ENCODE peak calls at places on chromosomes 13 and 19, in ten cellular contexts. One of them, this sample, is unnamed.

GRCh38 chr19:30431591-30431990 is 59.4 kb downstream of the ZNF536 start:
- DNase-seq in kidney epithelial cell: no peak
- DNase-seq in fibroblast of pulmonary artery: no peak
- DNase-seq in thoracic aorta: no peak
- DNase-seq in MM.1S: no peak
- DNase-seq in fibroblast of mammary gland: no peak
- DNase-seq in A549: no peak
- DNase-seq in breast epithelium: no peak
- DNase-seq in astrocyte of the spinal cord: no peak
- DNase-seq in activated B cell treated with CpG ODN at 0.5 μM for 24 hours: no peak
- DNase-seq in this sample: no peak

GRCh38 chr13:99197257-99197651 is 3.4 kb upstream of the UBAC2 start:
- DNase-seq in MM.1S: no peak
- DNase-seq in breast epithelium: no peak
- DNase-seq in activated B cell treated with CpG ODN at 0.5 μM for 24 hours: no peak
- DNase-seq in kidney epithelial cell: no peak
- DNase-seq in fibroblast of mammary gland: no peak
- DNase-seq in astrocyte of the spinal cord: no peak
- DNase-seq in fibroblast of pulmonary artery: no peak
- DNase-seq in thoracic aorta: no peak
- DNase-seq in A549: no peak
- DNase-seq in this sample: no peak

GRCh38 chr13:34357435-34358232 is 539.7 kb downstream of the RFC3 start:
- DNase-seq in kidney epithelial cell: no peak
- DNase-seq in activated B cell treated with CpG ODN at 0.5 μM for 24 hours: no peak
- DNase-seq in fibroblast of mammary gland: peak
- DNase-seq in thoracic aorta: no peak
- DNase-seq in fibroblast of pulmonary artery: peak
- DNase-seq in astrocyte of the spinal cord: peak
- DNase-seq in A549: peak
- DNase-seq in breast epithelium: no peak
- DNase-seq in MM.1S: no peak
- DNase-seq in this sample: no peak

GRCh38 chr19:46963093-46963734 is 56.4 kb upstream of the NPAS1 start:
- DNase-seq in MM.1S: no peak
- DNase-seq in A549: no peak
- DNase-seq in fibroblast of pulmonary artery: peak
- DNase-seq in astrocyte of the spinal cord: peak
- DNase-seq in breast epithelium: no peak
- DNase-seq in kidney epithelial cell: no peak
- DNase-seq in fibroblast of mammary gland: peak
- DNase-seq in activated B cell treated with CpG ODN at 0.5 μM for 24 hours: no peak
- DNase-seq in thoracic aorta: no peak
- DNase-seq in this sample: no peak

GRCh38 chr19:49150106-49150943 is 4.9 kb downstream of the HRC start:
- DNase-seq in kidney epithelial cell: no peak
- DNase-seq in A549: peak
- DNase-seq in MM.1S: peak
- DNase-seq in thoracic aorta: no peak
- DNase-seq in breast epithelium: peak
- DNase-seq in astrocyte of the spinal cord: peak
- DNase-seq in activated B cell treated with CpG ODN at 0.5 μM for 24 hours: peak
- DNase-seq in fibroblast of pulmonary artery: peak
- DNase-seq in fibroblast of mammary gland: peak
- DNase-seq in this sample: peak

GRCh38 chr19:11481777-11482383 is 1.0 kb upstream of the ELAVL3 start:
- DNase-seq in A549: peak
- DNase-seq in activated B cell treated with CpG ODN at 0.5 μM for 24 hours: peak
- DNase-seq in fibroblast of mammary gland: peak
- DNase-seq in fibroblast of pulmonary artery: peak
- DNase-seq in kidney epithelial cell: no peak
- DNase-seq in thoracic aorta: peak
- DNase-seq in breast epithelium: peak
- DNase-seq in astrocyte of the spinal cord: peak
- DNase-seq in MM.1S: peak
- DNase-seq in this sample: peak

GRCh38 chr13:113749507-113749906 is 9.5 kb upstream of the TMEM255B start:
- DNase-seq in breast epithelium: no peak
- DNase-seq in A549: no peak
- DNase-seq in MM.1S: no peak
- DNase-seq in astrocyte of the spinal cord: no peak
- DNase-seq in thoracic aorta: no peak
- DNase-seq in fibroblast of mammary gland: no peak
- DNase-seq in fibroblast of pulmonary artery: no peak
- DNase-seq in activated B cell treated with CpG ODN at 0.5 μM for 24 hours: no peak
- DNase-seq in kidney epithelial cell: no peak
- DNase-seq in this sample: no peak

GRCh38 chr13:46831588-46832194 is 34.7 kb upstream of the ESD start:
- DNase-seq in MM.1S: peak
- DNase-seq in thoracic aorta: no peak
- DNase-seq in fibroblast of pulmonary artery: peak
- DNase-seq in activated B cell treated with CpG ODN at 0.5 μM for 24 hours: no peak
- DNase-seq in fibroblast of mammary gland: peak
- DNase-seq in breast epithelium: no peak
- DNase-seq in A549: peak
- DNase-seq in astrocyte of the spinal cord: peak
- DNase-seq in kidney epithelial cell: peak
- DNase-seq in this sample: peak

GRCh38 chr19:28242317-28242927 is 970.5 kb downstream of the UQCRFS1 start:
- DNase-seq in fibroblast of pulmonary artery: peak
- DNase-seq in fibroblast of mammary gland: peak
- DNase-seq in kidney epithelial cell: no peak
- DNase-seq in astrocyte of the spinal cord: peak
- DNase-seq in thoracic aorta: no peak
- DNase-seq in MM.1S: peak
- DNase-seq in activated B cell treated with CpG ODN at 0.5 μM for 24 hours: no peak
- DNase-seq in A549: peak
- DNase-seq in breast epithelium: no peak
- DNase-seq in this sample: peak

GRCh38 chr13:25846227-25846984 is 205.4 kb downstream of the SHISA2 start:
- DNase-seq in thoracic aorta: no peak
- DNase-seq in fibroblast of pulmonary artery: no peak
- DNase-seq in breast epithelium: no peak
- DNase-seq in MM.1S: no peak
- DNase-seq in astrocyte of the spinal cord: no peak
- DNase-seq in fibroblast of mammary gland: no peak
- DNase-seq in activated B cell treated with CpG ODN at 0.5 μM for 24 hours: no peak
- DNase-seq in A549: no peak
- DNase-seq in kidney epithelial cell: no peak
- DNase-seq in this sample: no peak

GRCh38 chr19:35641515-35642151 is at the start of gene ETV2:
- DNase-seq in kidney epithelial cell: no peak
- DNase-seq in fibroblast of mammary gland: peak
- DNase-seq in A549: no peak
- DNase-seq in astrocyte of the spinal cord: no peak
- DNase-seq in MM.1S: no peak
- DNase-seq in thoracic aorta: no peak
- DNase-seq in breast epithelium: no peak
- DNase-seq in activated B cell treated with CpG ODN at 0.5 μM for 24 hours: peak
- DNase-seq in fibroblast of pulmonary artery: peak
- DNase-seq in this sample: peak

GRCh38 chr19:38977445-38978314 is 2.1 kb upstream of the FBXO17 start:
- DNase-seq in activated B cell treated with CpG ODN at 0.5 μM for 24 hours: no peak
- DNase-seq in breast epithelium: no peak
- DNase-seq in fibroblast of mammary gland: no peak
- DNase-seq in thoracic aorta: no peak
- DNase-seq in astrocyte of the spinal cord: no peak
- DNase-seq in MM.1S: peak
- DNase-seq in kidney epithelial cell: no peak
- DNase-seq in fibroblast of pulmonary artery: no peak
- DNase-seq in A549: peak
- DNase-seq in this sample: no peak

GRCh38 chr13:30305456-30305855 is 1.9 kb downstream of the KATNAL1 start:
- DNase-seq in fibroblast of pulmonary artery: no peak
- DNase-seq in MM.1S: no peak
- DNase-seq in astrocyte of the spinal cord: no peak
- DNase-seq in activated B cell treated with CpG ODN at 0.5 μM for 24 hours: no peak
- DNase-seq in thoracic aorta: no peak
- DNase-seq in fibroblast of mammary gland: no peak
- DNase-seq in kidney epithelial cell: no peak
- DNase-seq in A549: no peak
- DNase-seq in breast epithelium: no peak
- DNase-seq in this sample: no peak

GRCh38 chr19:50205681-50206138 is 2.3 kb downstream of the MYH14 start:
- DNase-seq in astrocyte of the spinal cord: no peak
- DNase-seq in A549: no peak
- DNase-seq in breast epithelium: peak
- DNase-seq in kidney epithelial cell: no peak
- DNase-seq in fibroblast of pulmonary artery: no peak
- DNase-seq in MM.1S: no peak
- DNase-seq in fibroblast of mammary gland: no peak
- DNase-seq in activated B cell treated with CpG ODN at 0.5 μM for 24 hours: no peak
- DNase-seq in thoracic aorta: no peak
- DNase-seq in this sample: no peak

DNA sequence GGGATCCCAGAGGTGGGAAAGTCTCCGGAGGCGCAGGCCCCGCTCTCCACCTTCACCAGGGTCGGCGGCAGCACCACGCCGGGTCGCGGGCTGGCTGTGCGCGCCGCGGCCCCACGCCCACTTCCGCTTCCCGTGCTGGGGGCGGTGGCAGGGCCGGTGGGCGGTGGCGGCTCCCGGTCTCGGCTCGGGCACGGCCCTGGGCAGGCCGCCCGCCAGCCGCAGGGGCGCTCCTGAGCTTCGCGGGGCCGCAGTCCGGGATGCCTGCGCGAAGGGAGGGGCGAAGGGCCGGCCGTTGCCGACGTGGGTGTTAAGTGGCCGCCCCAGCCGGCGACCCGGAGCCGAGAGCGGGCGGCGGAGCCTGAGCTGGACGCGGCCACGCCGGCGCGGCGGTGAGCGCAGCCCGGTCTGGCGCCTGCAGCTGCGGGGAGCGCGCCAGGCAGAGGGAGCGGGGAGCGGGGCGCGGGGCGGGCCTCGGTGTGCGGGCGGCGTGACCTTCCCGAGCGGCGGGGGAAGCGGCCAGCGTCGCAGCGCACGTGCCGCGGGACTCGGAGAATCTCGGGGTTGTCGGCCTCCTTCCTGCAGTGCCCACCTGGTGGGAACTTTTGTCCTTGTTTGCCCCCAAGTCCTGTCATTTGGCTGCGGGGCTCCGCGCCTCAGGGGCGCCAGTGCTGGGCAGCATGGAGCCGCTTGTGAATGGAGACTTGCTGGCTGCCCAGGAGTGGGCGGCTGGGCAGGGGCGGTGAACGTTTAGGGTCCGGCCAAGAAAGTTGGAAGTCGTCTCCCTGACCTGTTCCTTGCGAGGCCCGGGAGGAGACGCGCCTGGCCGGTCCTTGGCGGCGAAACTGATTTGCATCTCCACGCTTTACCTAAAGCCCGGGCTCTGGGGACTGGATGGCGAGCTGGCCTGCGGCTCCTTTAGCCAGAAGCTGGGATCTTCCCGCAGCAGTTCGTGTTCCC is at the start of gene SLC25A15:
- DNase-seq in fibroblast of pulmonary artery: peak
- DNase-seq in breast epithelium: peak
- DNase-seq in MM.1S: peak
- DNase-seq in kidney epithelial cell: peak
- DNase-seq in A549: peak
- DNase-seq in thoracic aorta: no peak
- DNase-seq in fibroblast of mammary gland: peak
- DNase-seq in astrocyte of the spinal cord: peak
- DNase-seq in activated B cell treated with CpG ODN at 0.5 μM for 24 hours: peak
- DNase-seq in this sample: peak
- TF ChIP-seq CTCF in fibroblast of pulmonary artery: no peak
- TF ChIP-seq CTCF in breast epithelium: no peak
- TF ChIP-seq CTCF in MM.1S: peak
- TF ChIP-seq CTCF in kidney epithelial cell: no peak
- TF ChIP-seq CTCF in A549: peak
- TF ChIP-seq CTCF in thoracic aorta: no peak
- TF ChIP-seq CTCF in fibroblast of mammary gland: no peak
- TF ChIP-seq CTCF in astrocyte of the spinal cord: no peak
- TF ChIP-seq CTCF in activated B cell treated with CpG ODN at 0.5 μM for 24 hours: no peak
- TF ChIP-seq CTCF in this sample: peak

GRCh38 chr19:52541608-52542007 is 14.1 kb downstream of the ZNF808 start:
- DNase-seq in fibroblast of mammary gland: no peak
- DNase-seq in thoracic aorta: no peak
- DNase-seq in activated B cell treated with CpG ODN at 0.5 μM for 24 hours: no peak
- DNase-seq in breast epithelium: no peak
- DNase-seq in A549: no peak
- DNase-seq in fibroblast of pulmonary artery: no peak
- DNase-seq in MM.1S: no peak
- DNase-seq in astrocyte of the spinal cord: no peak
- DNase-seq in kidney epithelial cell: no peak
- DNase-seq in this sample: no peak
- TF ChIP-seq CTCF in fibroblast of mammary gland: no peak
- TF ChIP-seq CTCF in thoracic aorta: no peak
- TF ChIP-seq CTCF in activated B cell treated with CpG ODN at 0.5 μM for 24 hours: no peak
- TF ChIP-seq CTCF in breast epithelium: no peak
- TF ChIP-seq CTCF in A549: no peak
- TF ChIP-seq CTCF in fibroblast of pulmonary artery: no peak
- TF ChIP-seq CTCF in MM.1S: no peak
- TF ChIP-seq CTCF in astrocyte of the spinal cord: no peak
- TF ChIP-seq CTCF in kidney epithelial cell: no peak
- TF ChIP-seq CTCF in this sample: no peak

GRCh38 chr19:54873990-54874389 is at the start of gene FCAR:
- DNase-seq in fibroblast of mammary gland: no peak
- DNase-seq in MM.1S: no peak
- DNase-seq in A549: no peak
- DNase-seq in thoracic aorta: no peak
- DNase-seq in kidney epithelial cell: no peak
- DNase-seq in astrocyte of the spinal cord: no peak
- DNase-seq in activated B cell treated with CpG ODN at 0.5 μM for 24 hours: no peak
- DNase-seq in fibroblast of pulmonary artery: no peak
- DNase-seq in breast epithelium: no peak
- DNase-seq in this sample: no peak
- TF ChIP-seq CTCF in fibroblast of mammary gland: no peak
- TF ChIP-seq CTCF in MM.1S: no peak
- TF ChIP-seq CTCF in A549: no peak
- TF ChIP-seq CTCF in thoracic aorta: no peak
- TF ChIP-seq CTCF in kidney epithelial cell: no peak
- TF ChIP-seq CTCF in astrocyte of the spinal cord: no peak
- TF ChIP-seq CTCF in activated B cell treated with CpG ODN at 0.5 μM for 24 hours: no peak
- TF ChIP-seq CTCF in fibroblast of pulmonary artery: no peak
- TF ChIP-seq CTCF in breast epithelium: no peak
- TF ChIP-seq CTCF in this sample: no peak

DNA sequence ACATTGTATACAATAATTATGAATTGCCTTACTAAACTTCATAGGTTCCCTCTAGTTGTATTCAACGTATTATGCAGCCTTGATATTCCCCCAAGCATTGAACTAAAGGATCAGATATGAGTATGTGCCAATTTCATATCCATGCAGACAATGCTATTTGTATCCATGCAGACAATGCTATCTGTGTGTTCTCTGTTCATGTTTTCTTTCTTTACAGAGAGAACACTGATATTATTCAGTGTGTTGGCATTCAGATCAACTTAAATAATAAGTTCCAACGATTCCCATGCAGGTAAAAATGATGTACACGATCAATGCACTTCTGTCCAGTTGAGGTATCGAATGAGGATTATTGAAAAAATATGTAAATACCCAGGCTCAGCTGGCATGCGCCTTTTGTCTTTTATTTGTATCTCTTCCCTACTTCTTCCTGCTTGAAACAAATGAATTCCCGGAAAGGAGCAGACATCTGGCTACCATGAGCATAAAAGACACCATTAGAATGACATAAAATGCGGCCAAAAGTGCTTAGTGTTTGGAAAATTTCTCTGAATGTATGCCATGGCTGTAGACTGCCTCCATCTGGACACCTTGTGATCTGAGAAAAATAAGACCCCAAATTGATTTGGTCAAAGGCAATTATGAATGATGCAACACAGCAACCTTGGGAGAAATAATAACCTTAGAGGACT is 731.5 kb downstream of the SLITRK1 start:
- DNase-seq in A549: no peak
- DNase-seq in fibroblast of mammary gland: peak
- DNase-seq in thoracic aorta: no peak
- DNase-seq in MM.1S: no peak
- DNase-seq in fibroblast of pulmonary artery: no peak
- DNase-seq in breast epithelium: no peak
- DNase-seq in activated B cell treated with CpG ODN at 0.5 μM for 24 hours: no peak
- DNase-seq in kidney epithelial cell: no peak
- DNase-seq in astrocyte of the spinal cord: no peak
- DNase-seq in this sample: no peak
- TF ChIP-seq CTCF in A549: no peak
- TF ChIP-seq CTCF in fibroblast of mammary gland: peak
- TF ChIP-seq CTCF in thoracic aorta: no peak
- TF ChIP-seq CTCF in MM.1S: no peak
- TF ChIP-seq CTCF in fibroblast of pulmonary artery: no peak
- TF ChIP-seq CTCF in breast epithelium: no peak
- TF ChIP-seq CTCF in activated B cell treated with CpG ODN at 0.5 μM for 24 hours: no peak
- TF ChIP-seq CTCF in kidney epithelial cell: no peak
- TF ChIP-seq CTCF in astrocyte of the spinal cord: no peak
- TF ChIP-seq CTCF in this sample: no peak

This sample was measured in neural crest cell.